ENCODE peak calls at places on chromosomes 5 and 9, in five cellular contexts. T, X, B, Z and G are unnamed samples.

GRCh38 chr9:137813167-137813566 is 64.4 kb upstream of the CACNA1B start:
- DNase-seq in T (no peak), X (no peak), B (no peak), Z (no peak), G (no peak)

GRCh38 chr5:112637343-112637742 is 100.3 kb upstream of the APC start:
- DNase-seq in T (no peak), X (no peak), B (no peak), Z (no peak), G (no peak)

GRCh38 chr9:15834541-15834940 is 281.7 kb downstream of the CCDC171 start:
- DNase-seq in T (no peak), X (no peak), B (peak), Z (no peak), G (no peak)

GRCh38 chr5:44178414-44178813 is 210.8 kb downstream of the FGF10 start:
- DNase-seq in T (no peak), X (no peak), B (no peak), Z (no peak), G (no peak)

GRCh38 chr5:79020861-79021561 is 35.9 kb upstream of the ARSB start:
- DNase-seq in T (peak), X (peak), B (peak), Z (peak), G (peak)

GRCh38 chr5:141692919-141693848 is 11.2 kb upstream of the ARAP3 start:
- DNase-seq in T (no peak), X (no peak), B (peak), Z (no peak), G (no peak)

GRCh38 chr5:81972496-81972791 is 621 bp downstream of the ATG10 start:
- DNase-seq in T (no peak), X (no peak), B (no peak), Z (no peak), G (no peak)

GRCh38 chr5:110105692-110106091 is 416.0 kb downstream of the MAN2A1 start:
- DNase-seq in T (no peak), X (no peak), B (no peak), Z (peak), G (no peak)

GRCh38 chr5:120550358-120550757 is 86.3 kb downstream of the PRR16 start:
- DNase-seq in T (no peak), X (no peak), B (peak), Z (no peak), G (peak)

GRCh38 chr5:35622974-35623373 is 5.3 kb downstream of the SPEF2 start:
- DNase-seq in T (no peak), X (no peak), B (no peak), Z (no peak), G (no peak)

GRCh38 chr5:7592910-7593309 is 197.0 kb downstream of the ADCY2 start:
- DNase-seq in T (no peak), X (no peak), B (no peak), Z (no peak), G (no peak)
- TF ChIP-seq CTCF in T (no peak), X (no peak), B (no peak), Z (no peak), G (peak)

DNA sequence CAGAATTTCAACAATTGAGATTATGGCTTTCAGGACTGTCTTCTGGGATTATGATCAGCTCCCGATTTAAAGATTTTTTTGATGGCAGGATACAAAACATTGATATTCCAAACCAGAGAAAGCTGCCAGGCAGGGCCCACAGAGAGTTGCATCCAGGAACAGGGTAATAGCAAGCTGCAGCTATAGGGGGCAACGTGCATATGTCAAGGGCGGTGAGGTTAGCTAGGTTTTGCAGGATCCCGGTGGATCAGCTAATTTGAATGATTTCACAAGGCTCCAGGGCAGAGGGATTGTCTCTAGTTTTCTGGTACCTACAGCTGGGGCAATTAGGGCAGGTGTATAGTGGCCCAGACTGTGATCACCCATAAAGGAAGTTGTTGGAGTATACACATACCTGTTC is 339.4 kb downstream of the CHSY3 start:
- DNase-seq in T (no peak), X (no peak), B (no peak), Z (no peak), G (no peak)
- TF ChIP-seq CTCF in T (no peak), X (no peak), B (no peak), Z (no peak), G (no peak)

GRCh38 chr5:150075806-150076205 is 10.5 kb downstream of the CSF1R start:
- DNase-seq in T (peak), X (peak), B (no peak), Z (no peak), G (no peak)
- TF ChIP-seq CTCF in T (no peak), X (no peak), B (no peak), Z (no peak), G (peak)

DNA sequence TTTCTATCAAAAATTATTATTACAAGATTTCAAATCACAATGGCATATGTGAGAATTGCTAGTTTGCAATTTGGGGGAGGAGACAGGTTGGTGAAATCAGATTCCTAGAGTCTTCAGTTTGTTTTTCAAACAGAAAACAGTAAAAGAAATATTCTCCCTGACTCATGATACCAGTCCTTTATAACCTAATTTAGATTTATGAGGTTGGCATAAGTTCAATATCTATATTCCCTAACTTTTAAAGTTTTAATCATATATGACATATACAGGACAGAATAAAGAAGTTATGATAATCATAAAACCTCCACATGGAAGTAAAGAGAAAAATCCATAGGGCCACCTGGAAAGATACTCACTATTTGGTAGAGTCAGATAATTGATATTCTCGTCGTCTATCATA is 167.1 kb upstream of the GNA14 start:
- DNase-seq in T (no peak), X (no peak), B (no peak), Z (no peak), G (no peak)
- TF ChIP-seq CTCF in T (no peak), X (no peak), B (no peak), Z (no peak), G (no peak)

GRCh38 chr9:120109242-120109641 is 470.7 kb downstream of the CDK5RAP2 start:
- DNase-seq in T (no peak), X (no peak), B (no peak), Z (no peak), G (no peak)
- TF ChIP-seq CTCF in T (no peak), X (no peak), B (peak), Z (no peak), G (no peak)

GRCh38 chr9:84668204-84669007 is 1.1 kb upstream of the NTRK2 start:
- DNase-seq in T (no peak), X (peak), B (peak), Z (peak), G (peak)
- TF ChIP-seq CTCF in T (peak), X (peak), B (peak), Z (peak), G (peak)

DNA sequence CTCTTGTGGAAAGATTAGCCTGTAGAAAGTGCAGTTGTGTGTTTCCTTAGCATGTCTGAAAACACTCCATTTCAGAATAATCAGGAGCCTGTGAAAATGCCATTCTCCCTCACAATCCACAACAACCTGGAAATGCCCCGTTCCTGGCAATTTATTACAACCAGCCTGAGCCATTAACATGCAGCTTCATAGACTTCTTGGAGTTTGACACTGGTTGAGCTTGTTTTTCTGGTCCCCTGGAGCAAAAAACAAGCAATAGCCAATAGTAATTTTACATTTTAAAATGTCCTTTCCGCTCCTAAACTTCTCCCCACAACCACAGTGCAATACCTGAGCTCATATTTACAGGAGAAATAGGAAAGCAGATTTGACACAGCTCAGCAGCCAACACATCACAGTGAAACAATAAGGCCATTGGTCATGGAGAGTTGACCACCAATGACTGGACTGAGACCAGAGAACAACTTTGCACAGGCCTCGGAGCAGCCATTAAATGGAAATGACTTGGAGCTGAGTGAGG is 73.1 kb downstream of the ENC1 start:
- DNase-seq in T (no peak), X (no peak), B (no peak), Z (no peak), G (no peak)
- TF ChIP-seq CTCF in T (no peak), X (no peak), B (no peak), Z (no peak), G (no peak)